ENCODE peak calls at places on chromosomes 13 and 19, in five cellular contexts. One of them, this sample, is unnamed. For H3K9me3, the result is how much of the 10 kb centered on the place peaks cover.

GRCh38 chr13:111325941-111326620 is 5.6 kb downstream of the TEX29 start:
- DNase-seq in stomach: no peak
- DNase-seq in neuronal stem cell: no peak
- DNase-seq in lower lobe of right lung: no peak
- DNase-seq in transverse colon: no peak
- DNase-seq in this sample: no peak

GRCh38 chr13:33032037-33032625 is 15.9 kb downstream of the KL start:
- DNase-seq in stomach: no peak
- DNase-seq in neuronal stem cell: no peak
- DNase-seq in lower lobe of right lung: peak
- DNase-seq in transverse colon: no peak
- DNase-seq in this sample: no peak

GRCh38 chr19:4690362-4690761 is 20.2 kb upstream of the MYDGF start:
- DNase-seq in stomach: no peak
- DNase-seq in neuronal stem cell: no peak
- DNase-seq in lower lobe of right lung: no peak
- DNase-seq in transverse colon: no peak
- DNase-seq in this sample: no peak

GRCh38 chr13:50805805-50806204 is 37.7 kb downstream of the DLEU7 start:
- DNase-seq in stomach: no peak
- DNase-seq in neuronal stem cell: no peak
- DNase-seq in lower lobe of right lung: no peak
- DNase-seq in transverse colon: no peak
- DNase-seq in this sample: no peak

GRCh38 chr13:55410398-55411330 is 1730.1 kb upstream of the PRR20A start:
- DNase-seq in stomach: no peak
- DNase-seq in neuronal stem cell: no peak
- DNase-seq in lower lobe of right lung: no peak
- DNase-seq in transverse colon: no peak
- DNase-seq in this sample: no peak

GRCh38 chr19:42024622-42025111 is 30.6 kb upstream of the ATP1A3 start:
- DNase-seq in stomach: no peak
- DNase-seq in neuronal stem cell: no peak
- DNase-seq in lower lobe of right lung: no peak
- DNase-seq in transverse colon: peak
- DNase-seq in this sample: no peak

GRCh38 chr19:53977991-53978731 is 13.3 kb upstream of the CACNG6 start:
- DNase-seq in stomach: no peak
- DNase-seq in neuronal stem cell: peak
- DNase-seq in lower lobe of right lung: peak
- DNase-seq in transverse colon: no peak
- DNase-seq in this sample: no peak

GRCh38 chr13:45872574-45872973 is 21.0 kb upstream of the SIAH3 start:
- DNase-seq in stomach: no peak
- DNase-seq in neuronal stem cell: no peak
- DNase-seq in lower lobe of right lung: no peak
- DNase-seq in transverse colon: no peak
- DNase-seq in this sample: no peak

GRCh38 chr19:43908659-43909058 is 26.4 kb downstream of the ZNF45 start:
- DNase-seq in stomach: no peak
- DNase-seq in neuronal stem cell: no peak
- DNase-seq in lower lobe of right lung: no peak
- DNase-seq in transverse colon: no peak
- DNase-seq in this sample: no peak

GRCh38 chr19:43914051-43914450 is 21.0 kb downstream of the ZNF45 start:
- DNase-seq in stomach: no peak
- DNase-seq in neuronal stem cell: no peak
- DNase-seq in lower lobe of right lung: no peak
- DNase-seq in transverse colon: no peak
- DNase-seq in this sample: no peak

GRCh38 chr19:43906774-43907173 is 28.3 kb downstream of the ZNF45 start:
- DNase-seq in stomach: no peak
- DNase-seq in neuronal stem cell: no peak
- DNase-seq in lower lobe of right lung: no peak
- DNase-seq in transverse colon: no peak
- DNase-seq in this sample: no peak

GRCh38 chr19:43913383-43913782 is 21.7 kb downstream of the ZNF45 start:
- DNase-seq in stomach: no peak
- DNase-seq in neuronal stem cell: no peak
- DNase-seq in lower lobe of right lung: no peak
- DNase-seq in transverse colon: no peak
- DNase-seq in this sample: no peak

GRCh38 chr19:43910884-43911283 is 24.2 kb downstream of the ZNF45 start:
- DNase-seq in stomach: no peak
- DNase-seq in neuronal stem cell: no peak
- DNase-seq in lower lobe of right lung: no peak
- DNase-seq in transverse colon: no peak
- DNase-seq in this sample: no peak
- H3K9me3 ChIP-seq in stomach: half or more
- H3K9me3 ChIP-seq in neuronal stem cell: under half
- H3K9me3 ChIP-seq in lower lobe of right lung: half or more
- H3K9me3 ChIP-seq in transverse colon: half or more
- H3K9me3 ChIP-seq in this sample: half or more

DNA sequence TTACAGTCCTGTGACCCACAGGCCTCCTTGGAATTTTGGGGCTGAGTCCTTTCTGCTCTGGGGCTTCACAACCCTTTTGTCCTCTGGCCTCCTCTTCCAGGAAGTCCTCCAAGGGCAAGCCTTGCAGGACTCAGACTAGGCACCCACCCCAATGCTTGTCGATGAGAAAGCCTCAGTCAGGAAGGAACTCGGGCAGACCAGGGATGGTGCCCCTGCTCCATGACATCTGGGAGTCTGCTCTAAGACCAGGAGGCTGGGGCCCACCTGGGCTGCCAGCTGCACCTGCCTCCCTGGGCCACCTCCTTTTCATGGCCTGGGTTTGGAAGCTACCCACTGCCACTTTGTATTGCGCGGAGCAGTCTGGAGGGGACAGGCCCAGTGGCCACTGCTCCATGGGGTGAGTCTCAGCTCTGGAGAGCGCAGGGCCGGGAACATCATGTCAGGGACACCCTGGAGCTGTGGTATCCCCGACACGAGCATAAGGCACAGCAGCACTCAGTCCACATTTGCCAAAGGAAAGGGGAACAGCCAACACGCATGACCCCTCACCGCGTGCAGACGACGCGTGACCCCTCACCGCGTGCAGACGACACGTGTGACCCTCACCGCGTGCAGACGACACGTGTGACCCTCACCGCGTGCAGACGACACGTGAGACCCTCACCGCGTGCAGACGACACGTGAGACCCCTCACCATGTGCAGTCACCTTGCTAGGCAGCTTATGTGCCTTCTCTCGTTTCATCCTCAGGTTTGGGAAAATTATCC is 10.8 kb downstream of the C2CD4C start:
- DNase-seq in stomach: no peak
- DNase-seq in neuronal stem cell: no peak
- DNase-seq in lower lobe of right lung: no peak
- DNase-seq in transverse colon: no peak
- DNase-seq in this sample: no peak
- H3K27ac ChIP-seq in stomach: no peak
- H3K27ac ChIP-seq in neuronal stem cell: no peak
- H3K27ac ChIP-seq in lower lobe of right lung: no peak
- H3K27ac ChIP-seq in transverse colon: no peak
- H3K27ac ChIP-seq in this sample: no peak

GRCh38 chr19:37087110-37087509 is 8.9 kb downstream of the ZNF420 start:
- DNase-seq in stomach: no peak
- DNase-seq in neuronal stem cell: no peak
- DNase-seq in lower lobe of right lung: no peak
- DNase-seq in transverse colon: no peak
- DNase-seq in this sample: no peak
- H3K9me3 ChIP-seq in stomach: under half
- H3K9me3 ChIP-seq in neuronal stem cell: under half
- H3K9me3 ChIP-seq in lower lobe of right lung: half or more
- H3K9me3 ChIP-seq in transverse colon: half or more
- H3K9me3 ChIP-seq in this sample: under half

GRCh38 chr19:50377517-50377916 is 1.3 kb downstream of the NR1H2 start:
- DNase-seq in stomach: no peak
- DNase-seq in neuronal stem cell: no peak
- DNase-seq in lower lobe of right lung: no peak
- DNase-seq in transverse colon: no peak
- DNase-seq in this sample: no peak
- H3K27ac ChIP-seq in stomach: peak
- H3K27ac ChIP-seq in neuronal stem cell: peak
- H3K27ac ChIP-seq in lower lobe of right lung: no peak
- H3K27ac ChIP-seq in transverse colon: peak
- H3K27ac ChIP-seq in this sample: no peak

DNA sequence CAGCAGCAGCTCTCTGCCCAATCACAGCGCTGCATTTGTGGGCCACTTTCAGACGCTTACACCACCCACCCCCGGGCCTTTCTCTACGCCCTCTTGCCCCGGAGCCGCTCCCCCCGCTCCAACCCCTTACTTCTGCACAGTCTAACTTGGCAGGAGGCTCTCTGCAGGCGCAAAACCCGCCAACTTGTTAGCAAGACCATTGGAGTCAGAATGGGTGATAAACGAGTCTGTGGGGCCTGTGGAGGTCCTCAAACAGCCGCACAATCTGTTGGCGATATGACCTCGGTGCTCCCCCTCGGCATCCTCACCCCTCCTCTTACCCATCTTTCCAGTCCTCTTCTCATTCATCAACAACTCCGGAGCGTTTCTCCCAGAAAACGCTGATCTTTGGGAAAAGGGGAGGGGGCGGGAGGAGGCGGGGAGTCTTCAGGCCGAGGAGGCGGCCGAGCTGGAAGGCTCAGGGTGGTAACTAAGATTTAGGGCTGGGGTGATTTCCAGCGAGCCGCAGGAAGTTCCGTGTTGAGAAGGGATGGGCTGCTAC is 4.2 kb downstream of the SOX21 start:
- DNase-seq in stomach: no peak
- DNase-seq in neuronal stem cell: peak
- DNase-seq in lower lobe of right lung: no peak
- DNase-seq in transverse colon: no peak
- DNase-seq in this sample: no peak
- H3K9me3 ChIP-seq in stomach: under half
- H3K9me3 ChIP-seq in neuronal stem cell: under half
- H3K9me3 ChIP-seq in lower lobe of right lung: under half
- H3K9me3 ChIP-seq in transverse colon: under half
- H3K9me3 ChIP-seq in this sample: under half

GRCh38 chr19:6773323-6773931 is 919 bp downstream of the VAV1 start:
- DNase-seq in stomach: peak
- DNase-seq in neuronal stem cell: no peak
- DNase-seq in lower lobe of right lung: peak
- DNase-seq in transverse colon: peak
- DNase-seq in this sample: no peak
- H3K27ac ChIP-seq in stomach: peak
- H3K27ac ChIP-seq in neuronal stem cell: no peak
- H3K27ac ChIP-seq in lower lobe of right lung: peak
- H3K27ac ChIP-seq in transverse colon: peak
- H3K27ac ChIP-seq in this sample: no peak

GRCh38 chr19:9353011-9353410 is 9.8 kb upstream of the ZNF177 start:
- DNase-seq in stomach: no peak
- DNase-seq in neuronal stem cell: no peak
- DNase-seq in lower lobe of right lung: no peak
- DNase-seq in transverse colon: no peak
- DNase-seq in this sample: no peak
- H3K9me3 ChIP-seq in stomach: half or more
- H3K9me3 ChIP-seq in neuronal stem cell: under half
- H3K9me3 ChIP-seq in lower lobe of right lung: half or more
- H3K9me3 ChIP-seq in transverse colon: half or more
- H3K9me3 ChIP-seq in this sample: half or more

GRCh38 chr19:6224308-6224675 is 55.5 kb downstream of the MLLT1 start:
- DNase-seq in stomach: peak
- DNase-seq in neuronal stem cell: no peak
- DNase-seq in lower lobe of right lung: no peak
- DNase-seq in transverse colon: no peak
- DNase-seq in this sample: no peak
- H3K27ac ChIP-seq in stomach: peak
- H3K27ac ChIP-seq in neuronal stem cell: no peak
- H3K27ac ChIP-seq in lower lobe of right lung: no peak
- H3K27ac ChIP-seq in transverse colon: no peak
- H3K27ac ChIP-seq in this sample: no peak

DNA sequence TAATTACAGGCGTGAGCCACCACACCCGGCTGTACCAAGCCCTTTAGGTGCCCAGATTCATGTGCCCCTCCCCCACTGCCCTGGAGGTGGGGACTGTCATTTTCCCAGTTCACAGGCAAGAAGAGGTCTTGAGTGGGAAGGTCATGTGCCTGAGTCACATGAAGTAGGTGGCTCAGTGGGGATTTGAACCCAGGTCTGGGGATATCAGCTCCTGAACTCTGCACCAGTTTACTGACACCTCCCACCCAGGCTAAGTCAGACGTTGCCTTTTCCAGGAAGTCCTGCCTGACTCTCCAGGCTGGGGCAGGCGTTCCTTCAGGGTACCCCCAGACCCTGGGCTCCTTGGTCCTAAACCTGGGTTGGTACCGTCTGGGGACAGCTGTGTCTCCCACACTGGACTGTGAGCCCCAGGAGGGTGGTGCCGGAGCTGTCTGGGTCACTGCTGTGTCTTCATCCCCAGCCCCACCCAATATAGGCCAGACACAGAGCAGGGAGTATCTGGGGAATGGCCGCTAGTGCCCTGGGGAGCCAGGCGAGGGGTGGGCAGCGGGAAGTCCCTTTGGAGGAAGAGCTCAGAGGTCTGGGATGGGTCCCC is 8.6 kb downstream of the VASP start:
- DNase-seq in stomach: no peak
- DNase-seq in neuronal stem cell: no peak
- DNase-seq in lower lobe of right lung: peak
- DNase-seq in transverse colon: peak
- DNase-seq in this sample: no peak
- H3K9me3 ChIP-seq in stomach: under half
- H3K9me3 ChIP-seq in neuronal stem cell: under half
- H3K9me3 ChIP-seq in lower lobe of right lung: under half
- H3K9me3 ChIP-seq in transverse colon: under half
- H3K9me3 ChIP-seq in this sample: under half